ENCODE peak calls at places on chromosome 2, in four cellular contexts. U, J, F and L are unnamed samples.

GRCh38 chr2:64330691-64331429 is 123.1 kb upstream of the LGALSL start:
- DNase-seq in J (peak), F (peak), U (no peak), L (peak)

GRCh38 chr2:204353823-204354222 is 191.5 kb upstream of the PARD3B start:
- DNase-seq in J (no peak), F (no peak), U (no peak), L (no peak)

GRCh38 chr2:171836151-171836910 is 57.7 kb downstream of the SLC25A12 start:
- DNase-seq in U (no peak), J (no peak), F (no peak), L (no peak)

GRCh38 chr2:120539937-120540718 is 194.2 kb downstream of the INHBB start:
- DNase-seq in J (no peak), U (peak), F (peak), L (peak)

GRCh38 chr2:46835520-46835919 is 80.1 kb downstream of the MCFD2 start:
- DNase-seq in F (no peak), J (no peak), U (no peak), L (no peak)

GRCh38 chr2:44543773-44544725 is 182.3 kb downstream of the CAMKMT start:
- DNase-seq in J (no peak), F (no peak), U (no peak), L (no peak)

GRCh38 chr2:32008811-32009478 is 1.9 kb downstream of the MEMO1 start:
- DNase-seq in F (peak), J (no peak), U (no peak), L (no peak)

GRCh38 chr2:142347751-142348150 is 216.9 kb upstream of the LRP1B start:
- DNase-seq in U (no peak), F (no peak), J (no peak), L (no peak)

GRCh38 chr2:71336802-71337201 is 5.2 kb downstream of the ZNF638 start:
- DNase-seq in U (no peak), F (no peak), J (no peak), L (no peak)

GRCh38 chr2:240448387-240449274 is 13.2 kb downstream of the GPC1 start:
- DNase-seq in F (no peak), J (no peak), U (no peak), L (no peak)

GRCh38 chr2:28810384-28811285 is at the start of gene SPDYA:
- DNase-seq in J (peak), U (peak), F (peak), L (peak)

GRCh38 chr2:56185101-56185581 is 1.4 kb downstream of the CCDC85A start:
- DNase-seq in F (no peak), J (no peak), U (peak), L (no peak)

GRCh38 chr2:215171151-215171550 is 32.7 kb upstream of the ABCA12 start:
- DNase-seq in F (no peak), J (no peak), U (no peak), L (no peak)

GRCh38 chr2:174931724-174932123 is 73.5 kb downstream of the CHN1 start:
- DNase-seq in F (no peak), J (no peak), U (no peak), L (no peak)

GRCh38 chr2:158953926-158954763 is 14.3 kb upstream of the TANC1 start:
- DNase-seq in U (peak), J (peak), F (peak), L (peak)

GRCh38 chr2:164917296-164917903 is 37.9 kb downstream of the SLC38A11 start:
- DNase-seq in U (peak), F (peak), J (peak), L (peak)

GRCh38 chr2:23520256-23520655 is 135.3 kb downstream of the KLHL29 start:
- DNase-seq in F (no peak), U (no peak), J (no peak), L (no peak)

GRCh38 chr2:118059919-118060478 is 28.3 kb upstream of the INSIG2 start:
- DNase-seq in U (no peak), F (no peak), J (no peak), L (no peak)

GRCh38 chr2:32865399-32866068 is 81.2 kb upstream of the LTBP1 start:
- DNase-seq in U (no peak), J (no peak), F (no peak), L (no peak)

GRCh38 chr2:100643906-100644501 is 81.2 kb downstream of the PDCL3 start:
- DNase-seq in U (no peak), F (no peak), J (no peak), L (no peak)

GRCh38 chr2:234446404-234447076 is 50.3 kb downstream of the ARL4C start:
- DNase-seq in U (no peak), F (peak), J (peak), L (no peak)

GRCh38 chr2:216661639-216662375 is 28.6 kb downstream of the IGFBP2 start:
- DNase-seq in J (no peak), U (no peak), F (no peak), L (no peak)

GRCh38 chr2:70964596-70965386 is 13.6 kb upstream of the ANKRD53 start:
- DNase-seq in F (peak), U (peak), J (peak), L (peak)

GRCh38 chr2:5365871-5366461 is 326.2 kb upstream of the SOX11 start:
- DNase-seq in F (peak), U (peak), J (peak), L (peak)

GRCh38 chr2:32235315-32235714 is 29.4 kb downstream of the NLRC4 start:
- DNase-seq in F (no peak), U (no peak), J (no peak), L (no peak)

GRCh38 chr2:27573452-27573851 is 9.4 kb upstream of the ZNF512 start:
- DNase-seq in F (no peak), J (no peak), U (no peak), L (no peak)

GRCh38 chr2:177733322-177733855 is 339.2 kb downstream of the PDE11A start:
- DNase-seq in J (no peak), U (no peak), F (no peak), L (no peak)

GRCh38 chr2:20641123-20641985 is 9.5 kb downstream of the HS1BP3 start:
- DNase-seq in J (no peak), F (peak), U (no peak), L (no peak)

GRCh38 chr2:67393237-67393636 is 3.9 kb upstream of the ETAA1 start:
- DNase-seq in F (no peak), J (no peak), U (no peak), L (no peak)

GRCh38 chr2:85769236-85769986 is 15.6 kb downstream of the ATOH8 start:
- DNase-seq in F (no peak), J (no peak), U (peak), L (no peak)

GRCh38 chr2:23563673-23564617 is 179.0 kb downstream of the KLHL29 start:
- DNase-seq in U (no peak), J (no peak), F (peak), L (peak)

GRCh38 chr2:8285081-8285480 is 396.8 kb upstream of the ID2 start:
- DNase-seq in J (no peak), F (no peak), U (no peak), L (no peak)

DNA sequence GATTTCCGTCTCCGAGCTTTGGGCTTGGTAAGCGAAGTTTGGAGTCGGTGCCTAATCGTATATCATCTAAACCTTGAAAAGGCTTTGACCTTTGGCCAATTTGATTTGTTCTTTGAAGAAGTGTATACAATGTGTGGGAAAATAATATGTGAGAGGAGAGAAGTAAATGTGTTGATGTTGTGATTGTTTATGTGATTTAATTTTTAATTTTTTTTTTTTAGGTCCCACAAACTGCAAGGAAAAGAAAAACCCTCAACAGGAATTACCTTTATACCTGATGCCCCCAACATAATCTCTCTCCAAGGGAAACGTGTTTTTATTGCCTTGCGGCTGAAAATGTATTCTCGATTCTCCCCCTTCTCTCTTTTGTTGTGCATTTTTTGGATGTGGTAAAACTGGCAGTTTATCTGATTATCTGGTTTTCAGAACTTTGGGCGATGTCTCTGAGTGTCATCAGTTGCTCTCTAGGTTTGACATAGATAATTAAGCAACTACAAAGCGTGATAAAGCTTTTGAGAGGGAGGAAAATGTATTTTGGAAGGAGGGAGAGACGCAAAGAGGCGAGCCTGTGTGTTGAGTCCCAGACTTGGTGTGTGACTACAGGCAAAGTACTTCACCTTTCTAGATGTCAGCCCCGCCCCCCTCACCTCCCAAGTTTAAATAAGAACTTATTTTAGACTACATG is 941 bp upstream of the FBXO11 start:
- DNase-seq in F (peak), J (peak), U (no peak), L (no peak)
- TF ChIP-seq POLR2A in F (no peak), J (no peak), U (no peak), L (no peak)

GRCh38 chr2:233413529-233414272 is 59.4 kb downstream of the DGKD start:
- DNase-seq in U (peak), F (no peak), J (peak), L (no peak)
- TF ChIP-seq EP300 in U (peak), F (no peak), J (peak), L (no peak)

GRCh38 chr2:196639180-196640030 is at the start of gene CCDC150:
- DNase-seq in F (peak), U (peak), J (peak), L (peak)
- TF ChIP-seq CTCF in F (peak), U (peak), J (peak), L (no peak)

GRCh38 chr2:236811062-236811656 is 241.5 kb downstream of the ACKR3 start:
- DNase-seq in J (no peak), F (no peak), U (no peak), L (no peak)
- TF ChIP-seq POLR2A in J (no peak), F (no peak), U (no peak), L (no peak)

DNA sequence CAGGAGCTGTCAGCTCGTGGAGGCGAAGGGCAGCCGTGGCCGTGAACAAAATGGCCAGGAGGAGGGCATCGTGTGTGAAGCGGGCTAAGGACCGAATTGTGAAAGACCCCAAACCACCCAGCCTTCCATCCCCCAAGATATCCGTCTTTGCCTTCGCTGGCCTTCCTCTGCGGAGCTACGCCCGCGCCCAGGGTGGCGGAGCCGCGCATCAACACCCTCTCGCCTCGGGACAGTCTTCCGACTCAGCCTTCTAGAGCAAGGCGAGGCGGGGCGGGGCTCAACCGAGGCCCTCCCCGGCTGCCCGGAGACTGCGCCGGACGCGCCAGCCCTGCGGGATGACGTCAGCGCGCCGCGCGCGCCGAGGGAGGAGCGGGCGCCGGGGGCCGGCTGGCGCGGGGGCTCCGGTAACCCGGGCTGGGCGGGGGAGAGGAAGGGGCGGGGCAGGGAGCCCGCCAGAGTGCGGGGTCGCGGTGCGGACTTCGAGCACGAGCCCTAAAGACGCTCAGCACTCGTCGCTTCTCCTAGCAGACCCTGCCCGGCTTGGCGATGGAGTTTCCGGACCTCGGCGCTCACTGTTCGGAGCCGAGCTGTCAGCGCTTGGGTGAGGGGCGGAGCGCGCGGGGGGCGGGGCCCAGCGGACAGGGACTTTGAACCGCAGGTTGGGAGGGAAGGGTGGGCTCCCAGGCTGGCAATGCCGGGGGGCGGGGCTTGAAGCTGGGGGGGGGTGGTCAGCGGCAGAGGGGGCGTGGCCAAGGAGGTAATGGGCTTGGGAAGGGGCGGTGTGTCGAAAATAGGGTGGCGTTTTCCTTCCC is at the start of gene ZFAND2B:
- DNase-seq in U (peak), J (peak), F (peak), L (peak)
- TF ChIP-seq EP300 in U (no peak), J (no peak), F (no peak), L (no peak)

GRCh38 chr2:219457784-219458369 is 23.2 kb downstream of the SPEG start:
- DNase-seq in F (no peak), J (no peak), U (no peak), L (no peak)
- TF ChIP-seq CTCF in F (peak), J (no peak), U (no peak), L (no peak)

GRCh38 chr2:179533875-179534274 is 269.2 kb upstream of the SESTD1 start:
- DNase-seq in F (no peak), U (no peak), J (no peak), L (no peak)
- TF ChIP-seq POLR2A in F (no peak), U (no peak), J (no peak), L (no peak)